ENCODE peak calls at places on chromosomes 6 and 20, in five cellular contexts. X is NCI-H1417, I is ELR, S is lung, V is globus pallidus. K is an unnamed sample.

GRCh38 chr6:22401206-22401605 is 104.4 kb upstream of the PRL start:
- DNase-seq in I (peak), S (no peak), V (no peak), X (no peak), K (no peak)

GRCh38 chr20:14919473-14920157 is 582.2 kb upstream of the FLRT3 start:
- DNase-seq in I (no peak), X (peak), S (peak), V (peak), K (peak)

GRCh38 chr20:9409352-9409751 is 105.0 kb upstream of the LAMP5 start:
- DNase-seq in X (no peak), I (peak), S (no peak), V (no peak), K (no peak)

GRCh38 chr6:108693406-108694154 is 132.9 kb downstream of the FOXO3 start:
- DNase-seq in I (no peak), X (no peak), S (no peak), V (no peak), K (no peak)

GRCh38 chr20:64177787-64178186 is 13.5 kb downstream of the MYT1 start:
- DNase-seq in V (no peak), X (no peak), S (no peak), I (no peak), K (peak)

GRCh38 chr6:157800420-157801237 is 22.4 kb upstream of the SNX9 start:
- DNase-seq in S (no peak), I (peak), V (no peak), X (no peak), K (no peak)

GRCh38 chr6:151413372-151414145 is 22.2 kb upstream of the ZBTB2 start:
- DNase-seq in V (no peak), X (no peak), S (no peak), I (no peak), K (no peak)

GRCh38 chr20:32972181-32973076 is 31.8 kb downstream of the SUN5 start:
- DNase-seq in I (peak), S (no peak), X (no peak), V (no peak), K (no peak)

GRCh38 chr6:72811971-72812421 is 190.1 kb downstream of the KCNQ5 start:
- DNase-seq in S (no peak), I (peak), V (no peak), X (no peak), K (no peak)

GRCh38 chr6:169967687-169968086 is 216.3 kb downstream of the ERMARD start:
- DNase-seq in V (no peak), X (no peak), I (no peak), S (peak), K (no peak)

GRCh38 chr6:36989264-36989663 is 3.3 kb upstream of the MTCH1 start:
- DNase-seq in V (no peak), S (no peak), I (no peak), X (no peak), K (no peak)

GRCh38 chr20:63025534-63026331 is 19.0 kb upstream of the BHLHE23 start:
- DNase-seq in X (no peak), V (no peak), S (no peak), I (peak), K (peak)

GRCh38 chr20:51484141-51484815 is 58.2 kb downstream of the NFATC2 start:
- DNase-seq in S (no peak), X (no peak), V (no peak), I (no peak), K (no peak)

GRCh38 chr6:43298565-43299337 is 691 bp downstream of the SLC22A7 start:
- DNase-seq in I (no peak), X (no peak), V (no peak), S (no peak), K (no peak)

GRCh38 chr6:33723576-33724085 is 12.1 kb upstream of the UQCC2 start:
- DNase-seq in S (no peak), I (no peak), V (no peak), X (no peak), K (no peak)

GRCh38 chr6:124872361-124873065 is 89.7 kb upstream of the RNF217 start:
- DNase-seq in I (no peak), X (no peak), S (no peak), V (no peak), K (no peak)

GRCh38 chr6:33271098-33271607 is 523 bp downstream of the VPS52 start:
- DNase-seq in S (no peak), I (no peak), V (no peak), X (no peak), K (no peak)

GRCh38 chr6:112149236-112149635 is 61.8 kb downstream of the FAM229B start:
- DNase-seq in S (no peak), I (no peak), V (no peak), X (no peak), K (no peak)

GRCh38 chr6:56772737-56773184 is 130.1 kb upstream of the DST start:
- DNase-seq in S (no peak), V (no peak), I (peak), X (no peak), K (no peak)

GRCh38 chr6:80331522-80331921 is 225.1 kb downstream of the BCKDHB start:
- DNase-seq in I (no peak), V (no peak), X (peak), S (no peak), K (no peak)

GRCh38 chr6:166046982-166047381 is 120.7 kb downstream of the TBXT start:
- DNase-seq in I (no peak), S (no peak), X (no peak), V (no peak), K (no peak)

GRCh38 chr6:151877458-151877857 is 70.0 kb downstream of the ESR1 start:
- DNase-seq in V (no peak), S (no peak), X (no peak), I (no peak), K (no peak)

GRCh38 chr20:50589548-50590347 is 79.6 kb downstream of the PTPN1 start:
- DNase-seq in V (no peak), S (no peak), X (no peak), I (no peak), K (no peak)

GRCh38 chr6:30829016-30829415 is 55.3 kb upstream of the DDR1 start:
- DNase-seq in V (no peak), X (no peak), S (no peak), I (no peak), K (no peak)

GRCh38 chr20:31527266-31527665 is 13.0 kb downstream of the HM13 start:
- DNase-seq in I (no peak), V (no peak), S (no peak), X (no peak), K (no peak)

GRCh38 chr6:1519597-1519996 is 90.1 kb upstream of the FOXC1 start:
- DNase-seq in X (no peak), V (no peak), I (no peak), S (no peak), K (no peak)

GRCh38 chr20:51382986-51383821 is 159.3 kb downstream of the NFATC2 start:
- DNase-seq in I (peak), X (peak), V (no peak), S (no peak), K (peak)

GRCh38 chr6:131134220-131134831 is 941 bp upstream of the AKAP7 start:
- DNase-seq in X (no peak), I (no peak), V (no peak), S (no peak), K (no peak)

GRCh38 chr6:137900815-137901214 is 33.8 kb downstream of the TNFAIP3 start:
- DNase-seq in X (no peak), S (no peak), I (no peak), V (no peak), K (no peak)

GRCh38 chr6:43235841-43236240 is 6.6 kb upstream of the DNPH1 start:
- DNase-seq in X (no peak), V (no peak), I (no peak), S (no peak), K (no peak)